ENCODE peak calls at places on chromosomes 13 and 19, in six cellular contexts. One of them, this sample, is unnamed.

GRCh38 chr19:49853852-49854849 is 3.2 kb downstream of the PTOV1 start:
- DNase-seq in nephron progenitor cell: no peak
- DNase-seq in GM13977: no peak
- DNase-seq in astrocyte of the spinal cord: no peak
- DNase-seq in heart left ventricle: no peak
- DNase-seq in left lung: no peak
- DNase-seq in this sample: no peak

GRCh38 chr19:41149831-41150230 is 35.6 kb downstream of the CYP2F1 start:
- DNase-seq in nephron progenitor cell: no peak
- DNase-seq in GM13977: no peak
- DNase-seq in astrocyte of the spinal cord: no peak
- DNase-seq in heart left ventricle: no peak
- DNase-seq in left lung: no peak
- DNase-seq in this sample: no peak

GRCh38 chr19:48913114-48913513 is 13.0 kb downstream of the NUCB1 start:
- DNase-seq in nephron progenitor cell: no peak
- DNase-seq in GM13977: no peak
- DNase-seq in astrocyte of the spinal cord: no peak
- DNase-seq in heart left ventricle: no peak
- DNase-seq in left lung: no peak
- DNase-seq in this sample: no peak

GRCh38 chr13:29523199-29523931 is 72.1 kb downstream of the SLC7A1 start:
- DNase-seq in nephron progenitor cell: no peak
- DNase-seq in GM13977: no peak
- DNase-seq in astrocyte of the spinal cord: peak; percentile 82
- DNase-seq in heart left ventricle: peak; percentile 73
- DNase-seq in left lung: no peak
- DNase-seq in this sample: no peak

GRCh38 chr13:108917581-108917980 is 288.2 kb downstream of the MYO16 start:
- DNase-seq in nephron progenitor cell: no peak
- DNase-seq in GM13977: no peak
- DNase-seq in astrocyte of the spinal cord: peak; percentile 59
- DNase-seq in heart left ventricle: no peak
- DNase-seq in left lung: no peak
- DNase-seq in this sample: no peak

GRCh38 chr13:98184796-98185195 is 7.7 kb upstream of the RNF113B start:
- DNase-seq in nephron progenitor cell: no peak
- DNase-seq in GM13977: no peak
- DNase-seq in astrocyte of the spinal cord: peak; percentile 57
- DNase-seq in heart left ventricle: no peak
- DNase-seq in left lung: no peak
- DNase-seq in this sample: no peak

GRCh38 chr19:38032151-38032550 is 125.1 kb downstream of the SIPA1L3 start:
- DNase-seq in nephron progenitor cell: no peak
- DNase-seq in GM13977: no peak
- DNase-seq in astrocyte of the spinal cord: peak; percentile 66
- DNase-seq in heart left ventricle: no peak
- DNase-seq in left lung: no peak
- DNase-seq in this sample: no peak

GRCh38 chr19:35299523-35300339 is 7.8 kb downstream of the MAG start:
- DNase-seq in nephron progenitor cell: peak; percentile 45
- DNase-seq in GM13977: no peak
- DNase-seq in astrocyte of the spinal cord: no peak
- DNase-seq in heart left ventricle: no peak
- DNase-seq in left lung: no peak
- DNase-seq in this sample: no peak

GRCh38 chr13:66424417-66424816 is 805.7 kb downstream of the PCDH9 start:
- DNase-seq in nephron progenitor cell: no peak
- DNase-seq in GM13977: no peak
- DNase-seq in astrocyte of the spinal cord: peak; percentile 72
- DNase-seq in heart left ventricle: no peak
- DNase-seq in left lung: no peak
- DNase-seq in this sample: no peak

GRCh38 chr13:22278336-22278929 is 607.6 kb downstream of the FGF9 start:
- DNase-seq in nephron progenitor cell: peak; percentile 59
- DNase-seq in GM13977: peak; percentile 33
- DNase-seq in astrocyte of the spinal cord: no peak
- DNase-seq in heart left ventricle: peak; percentile 46
- DNase-seq in left lung: peak; percentile 35
- DNase-seq in this sample: peak; percentile 68

GRCh38 chr13:27920677-27921420 is 1.0 kb downstream of the PDX1 start:
- DNase-seq in nephron progenitor cell: peak; percentile 51
- DNase-seq in GM13977: peak; percentile 53
- DNase-seq in astrocyte of the spinal cord: no peak
- DNase-seq in heart left ventricle: no peak
- DNase-seq in left lung: no peak
- DNase-seq in this sample: peak; percentile 35

GRCh38 chr13:53242015-53242414 is 213.4 kb downstream of the OLFM4 start:
- DNase-seq in nephron progenitor cell: no peak
- DNase-seq in GM13977: no peak
- DNase-seq in astrocyte of the spinal cord: no peak
- DNase-seq in heart left ventricle: no peak
- DNase-seq in left lung: no peak
- DNase-seq in this sample: no peak

GRCh38 chr13:113922412-113923118 is 51.3 kb downstream of the C13orf46 start:
- DNase-seq in nephron progenitor cell: no peak
- DNase-seq in GM13977: no peak
- DNase-seq in astrocyte of the spinal cord: no peak
- DNase-seq in heart left ventricle: no peak
- DNase-seq in left lung: no peak
- DNase-seq in this sample: no peak

GRCh38 chr19:7267792-7268736 is 26.1 kb downstream of the INSR start:
- DNase-seq in nephron progenitor cell: no peak
- DNase-seq in GM13977: no peak
- DNase-seq in astrocyte of the spinal cord: no peak
- DNase-seq in heart left ventricle: no peak
- DNase-seq in left lung: peak; percentile 47
- DNase-seq in this sample: no peak

GRCh38 chr19:6465006-6465405 is 935 bp downstream of the CRB3 start:
- DNase-seq in nephron progenitor cell: no peak
- DNase-seq in GM13977: no peak
- DNase-seq in astrocyte of the spinal cord: no peak
- DNase-seq in heart left ventricle: no peak
- DNase-seq in left lung: peak; percentile 59
- DNase-seq in this sample: no peak

GRCh38 chr19:51462276-51462675 is 4.0 kb upstream of the SIGLEC8 start:
- DNase-seq in nephron progenitor cell: no peak
- DNase-seq in GM13977: no peak
- DNase-seq in astrocyte of the spinal cord: no peak
- DNase-seq in heart left ventricle: no peak
- DNase-seq in left lung: no peak
- DNase-seq in this sample: no peak

GRCh38 chr13:32033744-32034143 is 2.2 kb downstream of the FRY start:
- DNase-seq in nephron progenitor cell: no peak
- DNase-seq in GM13977: no peak
- DNase-seq in astrocyte of the spinal cord: no peak
- DNase-seq in heart left ventricle: no peak
- DNase-seq in left lung: no peak
- DNase-seq in this sample: no peak

GRCh38 chr13:39313721-39314120 is 275.5 kb downstream of the NHLRC3 start:
- DNase-seq in nephron progenitor cell: no peak
- DNase-seq in GM13977: no peak
- DNase-seq in astrocyte of the spinal cord: no peak
- DNase-seq in heart left ventricle: no peak
- DNase-seq in left lung: no peak
- DNase-seq in this sample: no peak

GRCh38 chr19:58563034-58563573 is 4.7 kb upstream of the UBE2M start:
- DNase-seq in nephron progenitor cell: no peak
- DNase-seq in GM13977: peak; percentile 70
- DNase-seq in astrocyte of the spinal cord: no peak
- DNase-seq in heart left ventricle: no peak
- DNase-seq in left lung: peak; percentile 53
- DNase-seq in this sample: peak; percentile 76

GRCh38 chr13:26872444-26873173 is 112.0 kb upstream of the GPR12 start:
- DNase-seq in nephron progenitor cell: peak; percentile 88
- DNase-seq in GM13977: peak; percentile 52
- DNase-seq in astrocyte of the spinal cord: no peak
- DNase-seq in heart left ventricle: peak; percentile 61
- DNase-seq in left lung: no peak
- DNase-seq in this sample: peak; percentile 88

GRCh38 chr13:48258002-48258401 is 25.0 kb downstream of the ITM2B start:
- DNase-seq in nephron progenitor cell: no peak
- DNase-seq in GM13977: no peak
- DNase-seq in astrocyte of the spinal cord: no peak
- DNase-seq in heart left ventricle: no peak
- DNase-seq in left lung: no peak
- DNase-seq in this sample: no peak

GRCh38 chr13:37138169-37138568 is 32.7 kb upstream of the CSNK1A1L start:
- DNase-seq in nephron progenitor cell: peak; percentile 2
- DNase-seq in GM13977: no peak
- DNase-seq in astrocyte of the spinal cord: no peak
- DNase-seq in heart left ventricle: no peak
- DNase-seq in left lung: no peak
- DNase-seq in this sample: no peak
- TF ChIP-seq CTCF in nephron progenitor cell: no peak
- TF ChIP-seq CTCF in GM13977: no peak
- TF ChIP-seq CTCF in astrocyte of the spinal cord: peak; percentile 20
- TF ChIP-seq CTCF in heart left ventricle: no peak
- TF ChIP-seq CTCF in left lung: no peak
- TF ChIP-seq CTCF in this sample: no peak

GRCh38 chr19:17487240-17488121 is 17.2 kb downstream of the SLC27A1 start:
- DNase-seq in nephron progenitor cell: no peak
- DNase-seq in GM13977: no peak
- DNase-seq in astrocyte of the spinal cord: no peak
- DNase-seq in heart left ventricle: peak; percentile 7
- DNase-seq in left lung: no peak
- DNase-seq in this sample: no peak

GRCh38 chr19:17490411-17490810 is 20.1 kb downstream of the SLC27A1 start:
- DNase-seq in nephron progenitor cell: no peak
- DNase-seq in GM13977: no peak
- DNase-seq in astrocyte of the spinal cord: no peak
- DNase-seq in heart left ventricle: peak; percentile 3
- DNase-seq in left lung: no peak
- DNase-seq in this sample: no peak

GRCh38 chr19:17489392-17490030 is 19.2 kb downstream of the SLC27A1 start:
- DNase-seq in nephron progenitor cell: no peak
- DNase-seq in GM13977: no peak
- DNase-seq in astrocyte of the spinal cord: no peak
- DNase-seq in heart left ventricle: peak; percentile 21
- DNase-seq in left lung: no peak
- DNase-seq in this sample: no peak

GRCh38 chr19:17486545-17486944 is 16.2 kb downstream of the SLC27A1 start:
- DNase-seq in nephron progenitor cell: no peak
- DNase-seq in GM13977: no peak
- DNase-seq in astrocyte of the spinal cord: no peak
- DNase-seq in heart left ventricle: no peak
- DNase-seq in left lung: no peak
- DNase-seq in this sample: no peak

GRCh38 chr19:17488593-17489391 is 18.5 kb downstream of the SLC27A1 start:
- DNase-seq in nephron progenitor cell: peak; percentile 94
- DNase-seq in GM13977: peak; percentile 78
- DNase-seq in astrocyte of the spinal cord: no peak
- DNase-seq in heart left ventricle: peak; percentile 67
- DNase-seq in left lung: peak; percentile 89
- DNase-seq in this sample: peak; percentile 86
- TF ChIP-seq CTCF in nephron progenitor cell: peak; percentile 25
- TF ChIP-seq CTCF in GM13977: peak; percentile 8
- TF ChIP-seq CTCF in astrocyte of the spinal cord: no peak
- TF ChIP-seq CTCF in heart left ventricle: no peak
- TF ChIP-seq CTCF in left lung: no peak
- TF ChIP-seq CTCF in this sample: no peak

DNA sequence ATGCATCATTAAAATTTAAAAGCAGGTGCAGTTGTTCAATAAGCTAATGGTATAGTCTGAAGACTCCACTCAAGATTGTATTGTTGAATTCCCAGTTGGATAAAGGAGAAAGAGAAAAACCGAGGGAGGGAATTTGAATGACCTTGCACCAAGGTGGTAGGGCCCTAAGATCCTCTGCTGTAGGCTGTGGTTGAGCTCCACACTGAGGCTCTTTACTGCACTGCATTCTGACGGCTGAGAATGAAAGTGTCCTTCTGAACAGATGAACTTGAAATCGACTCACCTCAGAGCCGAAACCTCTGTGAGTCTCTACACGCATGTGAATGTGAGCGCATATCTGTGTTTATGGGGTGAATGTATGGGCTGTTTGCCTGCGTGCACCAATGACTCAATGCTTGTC is 388.9 kb upstream of the DACH1 start:
- DNase-seq in nephron progenitor cell: peak; percentile 31
- DNase-seq in GM13977: no peak
- DNase-seq in astrocyte of the spinal cord: peak; percentile 60
- DNase-seq in heart left ventricle: no peak
- DNase-seq in left lung: no peak
- DNase-seq in this sample: peak; percentile 50
- TF ChIP-seq CTCF in nephron progenitor cell: peak; percentile 57
- TF ChIP-seq CTCF in GM13977: peak; percentile 33
- TF ChIP-seq CTCF in astrocyte of the spinal cord: peak; percentile 81
- TF ChIP-seq CTCF in heart left ventricle: peak; percentile 30
- TF ChIP-seq CTCF in left lung: no peak
- TF ChIP-seq CTCF in this sample: peak; percentile 24

DNA sequence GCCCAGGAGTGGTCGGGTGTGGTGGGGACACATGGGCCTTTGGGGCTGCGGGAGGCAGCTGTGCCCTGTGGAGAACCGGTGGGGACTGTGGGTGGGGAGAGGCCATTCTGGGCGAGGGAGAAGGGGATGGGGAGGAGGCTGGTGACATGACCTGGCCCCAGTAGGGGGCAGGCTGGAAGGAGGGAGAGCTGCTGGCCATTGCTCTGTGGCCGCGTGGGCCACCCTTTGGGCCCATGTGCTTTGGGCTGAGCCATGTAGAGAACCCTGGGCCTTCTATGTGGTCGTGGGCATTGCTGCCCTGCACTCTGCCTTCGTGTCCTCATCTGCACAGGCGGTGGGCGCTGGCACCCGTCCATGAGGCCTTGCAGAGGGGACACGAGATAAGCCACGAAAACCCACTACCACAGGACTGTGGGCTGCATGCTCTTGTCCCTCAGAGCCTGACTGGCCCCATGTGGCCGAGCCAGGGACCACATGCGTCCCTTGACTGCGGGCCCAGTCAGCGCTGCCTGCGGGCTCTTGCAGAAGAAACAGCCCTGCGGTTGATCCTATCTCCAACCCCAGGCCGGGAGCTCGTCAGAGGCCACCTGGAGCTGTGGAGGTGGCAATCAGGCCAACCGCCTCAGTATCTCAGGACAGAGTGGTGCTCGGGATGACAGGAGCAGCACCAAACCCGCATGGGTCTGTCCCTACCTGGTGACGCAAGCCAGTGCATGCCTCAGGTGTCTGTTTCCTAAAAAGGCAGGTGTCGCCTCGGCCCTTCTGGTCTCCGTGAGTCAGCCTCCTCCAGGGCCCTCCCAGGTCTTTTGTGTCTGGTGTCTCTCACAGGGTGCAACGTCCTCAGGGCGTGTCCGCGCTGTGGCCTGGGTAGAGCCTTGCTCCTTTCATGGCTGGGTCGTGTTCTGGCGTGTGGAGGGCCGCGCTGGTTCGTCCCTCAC is 14.3 kb downstream of the FZR1 start:
- DNase-seq in nephron progenitor cell: no peak
- DNase-seq in GM13977: no peak
- DNase-seq in astrocyte of the spinal cord: no peak
- DNase-seq in heart left ventricle: no peak
- DNase-seq in left lung: no peak
- DNase-seq in this sample: peak; percentile 14
- TF ChIP-seq CTCF in nephron progenitor cell: no peak
- TF ChIP-seq CTCF in GM13977: no peak
- TF ChIP-seq CTCF in astrocyte of the spinal cord: no peak
- TF ChIP-seq CTCF in heart left ventricle: no peak
- TF ChIP-seq CTCF in left lung: no peak
- TF ChIP-seq CTCF in this sample: no peak

This sample was measured in glutamatergic neuron.